ENCODE peak calls at places on chromosomes 2 and 18, in nine cellular contexts. S is smooth muscle cell of the brain vasculature; O is T-helper 17 cell; Q is mesenteric fat pad; B is fibroblast of lung; G is activated T-cell treated with anti-CD3 and anti-CD28 coated beads, Interleukin-2, amount 50 U/mL, for 72 hours; Y is GM12864; V is KBM-7; M is T-cell. W is an unnamed sample.

GRCh38 chr2:137208361-137208973 is 443.1 kb downstream of the THSD7B start:
- DNase-seq in O (no peak), M (no peak), V (no peak), Q (no peak), B (peak), Y (no peak), G (no peak), S (no peak), W (no peak)

GRCh38 chr2:101696272-101697123 is 1.0 kb upstream of the MAP4K4 start:
- DNase-seq in G (no peak), M (no peak), Q (no peak), B (no peak), O (no peak), S (no peak), V (no peak), Y (no peak), W (no peak)

GRCh38 chr2:67259581-67260347 is 137.4 kb upstream of the ETAA1 start:
- DNase-seq in S (no peak), M (no peak), B (peak), Q (no peak), Y (no peak), O (no peak), G (no peak), V (no peak), W (no peak)

GRCh38 chr18:73939391-73939790 is 208.2 kb downstream of the FBXO15 start:
- DNase-seq in G (no peak), V (no peak), Q (no peak), Y (no peak), S (no peak), M (no peak), O (no peak), B (no peak), W (no peak)

GRCh38 chr2:74740395-74741075 is 86.5 kb downstream of the SEMA4F start:
- DNase-seq in B (peak), Y (no peak), V (no peak), S (no peak), O (no peak), Q (no peak), G (no peak), M (no peak), W (no peak)

GRCh38 chr2:136212426-136213378 is 94.8 kb upstream of the CXCR4 start:
- DNase-seq in Q (no peak), S (no peak), O (no peak), M (peak), Y (no peak), V (no peak), B (no peak), G (peak), W (peak)

GRCh38 chr2:128504242-128505149 is 185.8 kb upstream of the HS6ST1 start:
- DNase-seq in V (peak), O (no peak), Q (peak), S (no peak), M (no peak), Y (no peak), G (no peak), B (no peak), W (no peak)

GRCh38 chr2:47251404-47251675 is 96.2 kb upstream of the STPG4 start:
- DNase-seq in M (no peak), Y (no peak), Q (no peak), V (no peak), S (no peak), O (no peak), B (no peak), G (no peak), W (no peak)

GRCh38 chr2:71783215-71783614 is 329.9 kb downstream of the DYSF start:
- DNase-seq in S (no peak), V (no peak), G (no peak), O (no peak), Q (no peak), M (no peak), Y (no peak), B (peak), W (no peak)

GRCh38 chr2:205684871-205685313 is 2.6 kb downstream of the NRP2 start:
- DNase-seq in M (no peak), Y (no peak), Q (no peak), S (no peak), G (no peak), B (peak), O (no peak), V (no peak), W (no peak)

GRCh38 chr2:175062787-175063585 is 57.8 kb upstream of the CHN1 start:
- DNase-seq in Q (no peak), V (no peak), S (no peak), G (no peak), O (no peak), B (no peak), Y (no peak), M (no peak), W (no peak)

GRCh38 chr18:67771271-67771670 is 254.8 kb upstream of the DSEL start:
- DNase-seq in V (no peak), B (peak), S (no peak), G (no peak), Q (no peak), M (no peak), Y (no peak), O (no peak), W (no peak)

GRCh38 chr2:150876201-150877085 is 385.2 kb downstream of the RBM43 start:
- DNase-seq in B (peak), Y (no peak), S (peak), G (no peak), O (no peak), Q (no peak), M (no peak), V (no peak), W (no peak)

GRCh38 chr2:85986121-85986520 is 97.3 kb upstream of the ST3GAL5 start:
- DNase-seq in Y (no peak), V (no peak), B (no peak), Q (no peak), O (no peak), M (no peak), S (no peak), G (no peak), W (no peak)

GRCh38 chr2:150292807-150293206 is 194.7 kb downstream of the RND3 start:
- DNase-seq in M (no peak), B (peak), G (no peak), O (no peak), Y (no peak), S (no peak), V (no peak), Q (no peak), W (no peak)

GRCh38 chr2:172434821-172435607 is 7.6 kb downstream of the ITGA6 start:
- DNase-seq in V (peak), G (no peak), O (peak), S (no peak), B (peak), Q (no peak), M (peak), Y (no peak), W (peak)

GRCh38 chr2:106566050-106566449 is 78.9 kb downstream of the CD8B2 start:
- DNase-seq in S (no peak), O (no peak), G (peak), M (no peak), V (no peak), Y (no peak), B (no peak), Q (no peak), W (no peak)

GRCh38 chr2:12456293-12457151 is 260.2 kb upstream of the TRIB2 start:
- DNase-seq in G (peak), V (peak), Y (peak), S (peak), B (peak), M (peak), Q (no peak), O (no peak), W (peak)

GRCh38 chr2:43343573-43344304 is 117.3 kb upstream of the ZFP36L2 start:
- DNase-seq in B (peak), S (no peak), G (no peak), Q (no peak), V (no peak), O (no peak), Y (no peak), M (no peak), W (no peak)

GRCh38 chr2:176126929-176127768 is 2.4 kb upstream of the HOXD8 start:
- DNase-seq in Q (no peak), O (peak), Y (no peak), B (peak), S (peak), M (peak), G (peak), V (peak), W (peak)

GRCh38 chr2:134170269-134170668 is 83.6 kb upstream of the MGAT5 start:
- DNase-seq in S (no peak), O (no peak), M (no peak), Y (no peak), B (peak), V (no peak), Q (no peak), G (no peak), W (no peak)

GRCh38 chr2:33430856-33431255 is 45.6 kb upstream of the RASGRP3 start:
- DNase-seq in O (no peak), B (no peak), Q (no peak), M (no peak), V (no peak), Y (no peak), S (no peak), G (no peak), W (no peak)

GRCh38 chr18:36187826-36188721 is 777 bp downstream of the MOCOS start:
- DNase-seq in Y (no peak), M (no peak), S (no peak), B (peak), O (no peak), G (no peak), V (no peak), Q (peak), W (no peak)

GRCh38 chr2:2845267-2845666 is 514.2 kb upstream of the MYT1L start:
- DNase-seq in G (no peak), Y (no peak), O (no peak), S (no peak), M (no peak), Q (peak), B (no peak), V (no peak), W (no peak)

GRCh38 chr2:39898934-39899333 is 119.9 kb upstream of the THUMPD2 start:
- DNase-seq in Y (no peak), B (no peak), O (no peak), Q (no peak), G (no peak), M (no peak), V (no peak), S (no peak), W (no peak)